ENCODE peak calls at places on chromosomes 11 and 22, in ten cellular contexts. N is fibroblast of gingiva; W is GM19239; C is iris pigment epithelial cell; O is HEK293T; Z is H54; U is memory B cell; J is RPMI7951; K is activated naive CD4-positive, alpha-beta T cell; Q is right lobe of liver. I is an unnamed sample.
A peak's percentile ranks its signal among the peaks of the same experiment; 100 is the strongest.

GRCh38 chr22:37079668-37080171 is 28.2 kb downstream of the KCTD17 start:
- DNase-seq in W (no peak), J (peak; percentile 6), U (peak; percentile 40), O (no peak), C (peak; percentile 62), Q (no peak), N (no peak), Z (no peak), K (peak; percentile 68), I (no peak)

GRCh38 chr11:47564933-47565339 is 463 bp upstream of the PTPMT1 start:
- DNase-seq in O (no peak), J (no peak), U (peak; percentile 19), K (no peak), Z (no peak), Q (no peak), C (no peak), N (no peak), W (no peak), I (no peak)

GRCh38 chr22:32926600-32926999 is 125.1 kb downstream of the TIMP3 start:
- DNase-seq in W (peak; percentile 14), Z (peak; percentile 7), N (peak; percentile 17), J (peak; percentile 32), Q (no peak), U (no peak), C (peak; percentile 40), O (peak; percentile 41), K (no peak), I (peak; percentile 18)

GRCh38 chr22:43825651-43826050 is 13.5 kb upstream of the EFCAB6 start:
- DNase-seq in N (no peak), Q (no peak), U (no peak), J (no peak), O (no peak), W (no peak), C (no peak), K (no peak), Z (no peak), I (no peak)

GRCh38 chr11:12362857-12363256 is 14.5 kb upstream of the PARVA start:
- DNase-seq in C (no peak), J (peak; percentile 19), U (no peak), K (no peak), Q (no peak), W (no peak), O (no peak), N (no peak), Z (no peak), I (no peak)

GRCh38 chr11:6357222-6357621 is 33.1 kb upstream of the SMPD1 start:
- DNase-seq in J (peak; percentile 96), C (peak; percentile 91), Q (no peak), W (no peak), O (no peak), U (no peak), Z (peak; percentile 75), K (no peak), N (peak; percentile 69), I (no peak)

GRCh38 chr11:83574516-83574915 is 288.3 kb upstream of the CCDC90B start:
- DNase-seq in C (peak; percentile 59), O (no peak), K (no peak), W (no peak), Q (no peak), U (no peak), Z (no peak), J (peak; percentile 7), N (no peak), I (no peak)

GRCh38 chr11:18265949-18266348 is at the start of gene SAA1:
- DNase-seq in U (no peak), J (peak; percentile 28), O (no peak), W (no peak), C (peak; percentile 20), N (peak; percentile 62), Z (no peak), Q (peak; percentile 64), K (no peak), I (no peak)

GRCh38 chr11:112694813-112695212 is 266.4 kb upstream of the NCAM1 start:
- DNase-seq in U (no peak), C (peak; percentile 17), J (no peak), O (no peak), Z (no peak), Q (no peak), N (no peak), W (no peak), K (no peak), I (no peak)

GRCh38 chr22:28019360-28019759 is 100.3 kb upstream of the PITPNB start:
- DNase-seq in K (no peak), O (no peak), W (no peak), Q (peak; percentile 39), J (peak; percentile 22), N (peak; percentile 46), Z (peak; percentile 61), C (no peak), U (no peak), I (no peak)

GRCh38 chr22:24380220-24381218 is 46.9 kb upstream of the ADORA2A start:
- DNase-seq in Z (no peak), U (no peak), W (no peak), N (no peak), C (no peak), Q (no peak), K (no peak), J (no peak), O (no peak), I (no peak)

GRCh38 chr11:79092791-79093313 is 348.0 kb downstream of the TENM4 start:
- DNase-seq in O (no peak), C (peak; percentile 99), Z (peak; percentile 59), Q (no peak), N (peak; percentile 98), U (no peak), J (peak; percentile 100), W (no peak), K (no peak), I (no peak)

GRCh38 chr11:1782831-1783724 is 19.4 kb upstream of the CTSD start:
- DNase-seq in N (no peak), C (peak; percentile 31), Z (peak; percentile 78), J (peak; percentile 99), O (no peak), Q (peak; percentile 42), U (no peak), W (no peak), K (no peak), I (no peak)

GRCh38 chr11:71144010-71144409 is 108.4 kb downstream of the SHANK2 start:
- DNase-seq in W (no peak), N (no peak), Z (no peak), J (no peak), K (no peak), Q (no peak), C (no peak), U (no peak), O (no peak), I (no peak)

GRCh38 chr11:88345408-88345807 is 7.9 kb upstream of the CTSC start:
- DNase-seq in J (peak; percentile 50), K (no peak), N (no peak), Q (no peak), W (no peak), O (no peak), C (peak; percentile 71), U (no peak), Z (no peak), I (no peak)

GRCh38 chr22:49764151-49764581 is 63.5 kb downstream of the BRD1 start:
- DNase-seq in K (no peak), U (no peak), W (no peak), J (no peak), N (no peak), O (no peak), C (no peak), Z (no peak), Q (peak; percentile 32), I (no peak)

GRCh38 chr11:14906614-14907392 is 14.8 kb upstream of the CYP2R1 start:
- DNase-seq in K (no peak), J (no peak), U (peak; percentile 35), W (no peak), N (no peak), C (no peak), Z (no peak), O (no peak), Q (no peak), I (no peak)

GRCh38 chr11:101866619-101867491 is 48.0 kb upstream of the CEP126 start:
- DNase-seq in C (peak; percentile 63), W (no peak), U (no peak), N (peak; percentile 73), Q (peak; percentile 53), O (no peak), Z (no peak), J (no peak), K (no peak), I (no peak)

GRCh38 chr11:28146123-28146751 is 38.0 kb downstream of the METTL15 start:
- DNase-seq in U (no peak), J (peak; percentile 93), W (no peak), K (no peak), O (no peak), Z (peak; percentile 6), Q (no peak), C (peak; percentile 93), N (peak; percentile 74), I (no peak)

GRCh38 chr11:26688701-26689100 is 33.2 kb downstream of the SLC5A12 start:
- DNase-seq in U (no peak), Z (no peak), J (no peak), N (no peak), W (no peak), Q (no peak), C (no peak), K (no peak), O (no peak), I (no peak)

GRCh38 chr11:75673977-75674582 is 5.2 kb upstream of the MAP6 start:
- DNase-seq in K (no peak), Z (peak; percentile 42), Q (no peak), N (peak; percentile 52), W (no peak), O (no peak), C (peak; percentile 81), J (peak; percentile 83), U (no peak), I (no peak)

GRCh38 chr22:17087176-17088131 is 2.7 kb downstream of the IL17RA start:
- DNase-seq in U (no peak), K (no peak), O (no peak), Q (peak; percentile 47), W (no peak), J (peak; percentile 94), N (peak; percentile 56), C (peak; percentile 73), Z (no peak), I (no peak)

GRCh38 chr11:128523616-128524015 is 63.7 kb downstream of the ETS1 start:
- DNase-seq in O (no peak), Q (no peak), U (no peak), K (no peak), C (no peak), Z (no peak), N (peak; percentile 53), J (peak; percentile 74), W (no peak), I (no peak)

GRCh38 chr22:37233751-37234631 is 10.1 kb downstream of the RAC2 start:
- DNase-seq in N (no peak), Q (no peak), K (no peak), O (no peak), W (no peak), J (no peak), U (no peak), C (peak; percentile 15), Z (no peak), I (no peak)

GRCh38 chr11:94151311-94151710 is 22.7 kb downstream of the PANX1 start:
- DNase-seq in Z (no peak), Q (no peak), N (peak; percentile 17), J (no peak), K (no peak), C (peak; percentile 67), W (no peak), U (no peak), O (no peak), I (no peak)

GRCh38 chr22:38215156-38216038 is 13.6 kb downstream of the MAFF start:
- DNase-seq in O (no peak), C (no peak), U (no peak), Q (no peak), Z (no peak), W (no peak), K (no peak), N (no peak), J (no peak), I (no peak)

GRCh38 chr22:35601743-35602633 is 15.1 kb downstream of the MB start:
- DNase-seq in J (peak; percentile 88), Q (no peak), O (no peak), K (no peak), W (no peak), U (no peak), N (peak; percentile 76), C (peak; percentile 92), Z (peak; percentile 40), I (no peak)

GRCh38 chr22:19066531-19067271 is 55.5 kb downstream of the DGCR2 start:
- DNase-seq in N (peak; percentile 49), K (no peak), Q (no peak), U (no peak), O (no peak), W (no peak), C (peak; percentile 72), J (peak; percentile 43), Z (peak; percentile 76), I (no peak)